ENCODE peak calls at places on chromosome 9, in ten cellular contexts. W is K562, Q is H9, V is GM23248, J is adipocyte, L is HCT116, C is colonic mucosa, G is mesendoderm, Z is fibroblast of lung, A is mammary epithelial cell. E is an unnamed sample.

GRCh38 chr9:101047848-101048402 is 19.4 kb downstream of the PLPPR1 start:
- DNase-seq in W (no peak), Q (no peak), V (peak; percentile 7), J (peak; percentile 3), L (no peak), C (no peak), G (no peak), Z (no peak), A (peak; percentile 15), E (no peak)

GRCh38 chr9:78566521-78566920 is 269.6 kb downstream of the PSAT1 start:
- DNase-seq in W (no peak), Q (no peak), V (peak; percentile 28), J (no peak), L (no peak), C (no peak), G (no peak), Z (no peak), A (no peak), E (no peak)

GRCh38 chr9:15882328-15882727 is 329.5 kb downstream of the CCDC171 start:
- DNase-seq in W (no peak), Q (no peak), V (no peak), J (no peak), L (no peak), C (no peak), G (no peak), Z (no peak), A (no peak), E (peak; percentile 90)

GRCh38 chr9:87639949-87640348 is 86.0 kb upstream of the CTSL start:
- DNase-seq in W (no peak), Q (no peak), V (no peak), J (no peak), L (no peak), C (no peak), G (no peak), Z (no peak), A (no peak), E (no peak)

GRCh38 chr9:86732514-86732913 is 214.8 kb downstream of the GAS1 start:
- DNase-seq in W (no peak), Q (no peak), V (peak; percentile 94), J (peak; percentile 89), L (no peak), C (no peak), G (no peak), Z (peak; percentile 94), A (peak; percentile 94), E (no peak)

GRCh38 chr9:84748112-84748511 is 78.6 kb downstream of the NTRK2 start:
- DNase-seq in W (no peak), Q (no peak), V (no peak), J (no peak), L (no peak), C (no peak), G (no peak), Z (no peak), A (no peak), E (no peak)

GRCh38 chr9:23766613-23767012 is 59.4 kb downstream of the ELAVL2 start:
- DNase-seq in W (no peak), Q (no peak), V (no peak), J (no peak), L (no peak), C (no peak), G (no peak), Z (no peak), A (no peak), E (no peak)

GRCh38 chr9:108543251-108543768 is 312.5 kb downstream of the ACTL7B start:
- DNase-seq in W (no peak), Q (peak; percentile 49), V (peak; percentile 78), J (no peak), L (no peak), C (no peak), G (peak; percentile 75), Z (peak; percentile 54), A (peak; percentile 99), E (no peak)

GRCh38 chr9:37218800-37219425 is 98.5 kb downstream of the ZCCHC7 start:
- DNase-seq in W (no peak), Q (no peak), V (no peak), J (no peak), L (no peak), C (no peak), G (no peak), Z (no peak), A (no peak), E (no peak)

GRCh38 chr9:92968081-92968480 is 20.8 kb downstream of the FGD3 start:
- DNase-seq in W (no peak), Q (no peak), V (no peak), J (no peak), L (no peak), C (no peak), G (no peak), Z (no peak), A (no peak), E (no peak)

GRCh38 chr9:136244776-136245193 is 827 bp downstream of the QSOX2 start:
- DNase-seq in W (no peak), Q (no peak), V (no peak), J (no peak), L (no peak), C (no peak), G (no peak), Z (no peak), A (peak; percentile 4), E (no peak)
- H3K9ac ChIP-seq in W (peak overlapping the region; percentile 95), Q (peak overlapping the region; percentile 66), V (peak overlapping the region; percentile 77), J (peak overlapping the region; percentile 77), L (peak overlapping the region; percentile 81), C (peak overlapping the region; percentile 30), G (peak overlapping the region; percentile 74), Z (peak overlapping the region; percentile 50), A (peak overlapping the region; percentile 33), E (peak overlapping the region; percentile 83)

GRCh38 chr9:97924386-97924785 is 2.1 kb upstream of the TRMO start:
- DNase-seq in W (no peak), Q (no peak), V (no peak), J (no peak), L (no peak), C (no peak), G (no peak), Z (no peak), A (no peak), E (no peak)
- H3K9ac ChIP-seq in W (no peak overlapping the region), Q (no peak overlapping the region), V (no peak overlapping the region), J (peak overlapping the region; percentile 50), L (no peak overlapping the region), C (no peak overlapping the region), G (no peak overlapping the region), Z (no peak overlapping the region), A (no peak overlapping the region), E (peak overlapping the region; percentile 39)

GRCh38 chr9:132241840-132242620 is 80.2 kb downstream of the NTNG2 start:
- DNase-seq in W (no peak), Q (peak; percentile 56), V (no peak), J (no peak), L (no peak), C (peak; percentile 36), G (no peak), Z (no peak), A (no peak), E (no peak)
- H3K9ac ChIP-seq in W (peak overlapping the region; percentile 91), Q (no peak overlapping the region), V (no peak overlapping the region), J (no peak overlapping the region), L (peak overlapping the region; percentile 65), C (peak overlapping the region; percentile 87), G (peak overlapping the region; percentile 40), Z (peak overlapping the region; percentile 23), A (no peak overlapping the region), E (peak overlapping the region; percentile 63)

GRCh38 chr9:116686693-116687073 is 422 bp upstream of the TRIM32 start:
- DNase-seq in W (no peak), Q (peak; percentile 44), V (peak; percentile 55), J (peak; percentile 48), L (no peak), C (no peak), G (no peak), Z (no peak), A (no peak), E (no peak)
- H3K9ac ChIP-seq in W (peak overlapping the region; percentile 88), Q (no peak overlapping the region), V (peak overlapping the region; percentile 91), J (peak overlapping the region; percentile 88), L (peak overlapping the region; percentile 77), C (peak overlapping the region; percentile 57), G (peak overlapping the region; percentile 76), Z (no peak overlapping the region), A (no peak overlapping the region), E (peak overlapping the region; percentile 87)

GRCh38 chr9:20728493-20729220 is 44.6 kb downstream of the FOCAD start:
- DNase-seq in W (no peak), Q (no peak), V (peak; percentile 34), J (peak; percentile 25), L (no peak), C (peak; percentile 24), G (no peak), Z (peak; percentile 55), A (no peak), E (peak; percentile 89)
- H3K9ac ChIP-seq in W (no peak overlapping the region), Q (no peak overlapping the region), V (no peak overlapping the region), J (no peak overlapping the region), L (no peak overlapping the region), C (no peak overlapping the region), G (no peak overlapping the region), Z (no peak overlapping the region), A (no peak overlapping the region), E (no peak overlapping the region)

GRCh38 chr9:89815903-89816573 is 211.2 kb downstream of the GADD45G start:
- DNase-seq in W (no peak), Q (no peak), V (no peak), J (no peak), L (no peak), C (no peak), G (no peak), Z (no peak), A (no peak), E (no peak)
- H3K9ac ChIP-seq in W (no peak overlapping the region), Q (no peak overlapping the region), V (no peak overlapping the region), J (no peak overlapping the region), L (no peak overlapping the region), C (no peak overlapping the region), G (no peak overlapping the region), Z (no peak overlapping the region), A (no peak overlapping the region), E (no peak overlapping the region)

DNA sequence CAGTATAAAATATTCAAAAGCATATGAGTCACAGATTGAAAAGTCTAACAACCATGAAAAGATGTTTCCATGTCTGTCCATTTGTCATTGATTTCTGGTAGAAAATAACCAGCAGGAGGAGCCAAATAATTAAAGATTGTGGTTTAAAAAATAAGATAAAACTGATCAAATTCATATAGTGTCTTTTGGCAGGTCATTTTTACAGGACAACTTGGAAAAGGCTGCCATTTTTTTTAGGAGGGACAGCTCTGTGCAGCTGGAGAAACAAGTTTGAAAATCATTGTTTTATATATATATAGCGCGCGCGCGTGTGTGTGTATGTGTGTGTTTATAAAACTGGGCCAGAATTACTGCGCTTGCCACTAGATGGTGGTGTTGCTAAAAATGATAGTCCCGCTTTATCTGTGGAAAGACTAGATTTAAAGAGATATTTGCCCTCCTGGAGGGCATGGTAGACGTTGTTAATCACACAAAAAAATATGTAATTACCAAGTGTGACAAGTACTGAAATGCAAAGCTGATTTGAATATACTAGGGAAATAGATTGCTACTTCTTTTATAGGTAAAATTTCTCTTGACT is 1.3 kb upstream of the TRMO start:
- DNase-seq in W (peak; percentile 44), Q (peak; percentile 52), V (peak; percentile 91), J (peak; percentile 93), L (peak; percentile 74), C (peak; percentile 89), G (peak; percentile 78), Z (peak; percentile 70), A (peak; percentile 72), E (peak; percentile 78)
- H3K9ac ChIP-seq in W (no peak overlapping the region), Q (no peak overlapping the region), V (peak overlapping the region; percentile 91), J (peak overlapping the region; percentile 50), L (peak overlapping the region; percentile 69), C (no peak overlapping the region), G (no peak overlapping the region), Z (no peak overlapping the region), A (no peak overlapping the region), E (peak overlapping the region; percentile 99)

GRCh38 chr9:124297915-124298645 is 40.3 kb downstream of the NEK6 start:
- DNase-seq in W (no peak), Q (no peak), V (no peak), J (no peak), L (no peak), C (no peak), G (no peak), Z (no peak), A (no peak), E (no peak)
- H3K9ac ChIP-seq in W (no peak overlapping the region), Q (no peak overlapping the region), V (peak overlapping the region; percentile 55), J (peak overlapping the region; percentile 38), L (peak overlapping the region; percentile 57), C (no peak overlapping the region), G (no peak overlapping the region), Z (no peak overlapping the region), A (no peak overlapping the region), E (no peak overlapping the region)

E was measured in SK-N-MC.